ENCODE peak calls at places on chromosomes 4 and X, in five cellular contexts. T is cardiac muscle cell, O is NCI-H1694 treated with DMSO at 0.1 percent for 48 hours, N is renal cortical epithelial cell, I is HT-29. L is an unnamed sample.

GRCh38 chrX:74613350-74614192 is 853 bp downstream of the RLIM start:
- DNase-seq in T (peak; percentile 24), O (peak; percentile 20), N (peak; percentile 41), I (peak; percentile 38), L (no peak)

GRCh38 chrX:27350476-27350875 is 112.7 kb downstream of the PPP4R3C start:
- DNase-seq in T (no peak), O (no peak), N (no peak), I (no peak), L (no peak)

GRCh38 chrX:5474282-5474681 is 754.4 kb downstream of the NLGN4X start:
- DNase-seq in T (no peak), O (no peak), N (no peak), I (no peak), L (no peak)

GRCh38 chr4:61995717-61996337 is 795.7 kb downstream of the ADGRL3 start:
- DNase-seq in T (no peak), O (no peak), N (peak; percentile 2), I (no peak), L (no peak)

GRCh38 chr4:153151535-153152452 is 52.4 kb upstream of the TRIM2 start:
- DNase-seq in T (peak; percentile 75), O (no peak), N (peak; percentile 86), I (peak; percentile 43), L (no peak)

GRCh38 chrX:78514852-78515251 is 144.3 kb downstream of the RTL3 start:
- DNase-seq in T (peak; percentile 56), O (no peak), N (peak; percentile 20), I (peak; percentile 30), L (no peak)

GRCh38 chr4:10659251-10659650 is 25.3 kb downstream of the CLNK start:
- DNase-seq in T (no peak), O (no peak), N (no peak), I (no peak), L (no peak)

GRCh38 chrX:9048801-9049200 is 14.9 kb upstream of the FAM9B start:
- DNase-seq in T (no peak), O (no peak), N (peak; percentile 0), I (no peak), L (no peak)

GRCh38 chr4:180148737-180149136 is 2094.5 kb upstream of the TENM3 start:
- DNase-seq in T (no peak), O (no peak), N (no peak), I (no peak), L (no peak)

GRCh38 chr4:2534904-2535385 is 1.5 kb upstream of the FAM193A start:
- DNase-seq in T (no peak), O (no peak), N (no peak), I (no peak), L (no peak)

GRCh38 chr4:54657194-54657555 is 582 bp upstream of the KIT start:
- DNase-seq in T (peak; percentile 8), O (no peak), N (no peak), I (no peak), L (no peak)

GRCh38 chr4:7004331-7004730 is 38.8 kb upstream of the TADA2B start:
- DNase-seq in T (no peak), O (no peak), N (peak; percentile 55), I (no peak), L (no peak)